ENCODE peak calls at places on chromosome 4, in seven cellular contexts. One of them, this sample, is unnamed. For H3K4me1 and H3K36me3, the result is how much of the 10 kb centered on the place peaks cover.

GRCh38 chr4:124647599-124647998 is 64.9 kb downstream of the ANKRD50 start:
- DNase-seq in ovary: no peak
- DNase-seq in fibroblast of lung: no peak
- DNase-seq in spleen: no peak
- DNase-seq in tibial nerve: no peak
- DNase-seq in CD8-positive, alpha-beta memory T cell: no peak
- DNase-seq in mammary epithelial cell: no peak
- DNase-seq in this sample: no peak

GRCh38 chr4:147780137-147780777 is 48.4 kb downstream of the ARHGAP10 start:
- DNase-seq in CD8-positive, alpha-beta memory T cell: no peak
- DNase-seq in mammary epithelial cell: peak
- DNase-seq in fibroblast of lung: no peak
- DNase-seq in tibial nerve: no peak
- DNase-seq in ovary: no peak
- DNase-seq in spleen: no peak
- DNase-seq in this sample: no peak

GRCh38 chr4:26194764-26195163 is 126.0 kb upstream of the RBPJ start:
- DNase-seq in fibroblast of lung: no peak
- DNase-seq in spleen: no peak
- DNase-seq in ovary: no peak
- DNase-seq in mammary epithelial cell: no peak
- DNase-seq in tibial nerve: no peak
- DNase-seq in CD8-positive, alpha-beta memory T cell: no peak
- DNase-seq in this sample: no peak

GRCh38 chr4:111689214-111689613 is 456.0 kb upstream of the FAM241A start:
- DNase-seq in tibial nerve: no peak
- DNase-seq in spleen: no peak
- DNase-seq in ovary: no peak
- DNase-seq in fibroblast of lung: peak
- DNase-seq in CD8-positive, alpha-beta memory T cell: no peak
- DNase-seq in mammary epithelial cell: no peak
- DNase-seq in this sample: no peak

GRCh38 chr4:114015444-114015899 is 36.0 kb upstream of the ARSJ start:
- DNase-seq in fibroblast of lung: peak
- DNase-seq in ovary: no peak
- DNase-seq in mammary epithelial cell: peak
- DNase-seq in spleen: no peak
- DNase-seq in CD8-positive, alpha-beta memory T cell: no peak
- DNase-seq in tibial nerve: no peak
- DNase-seq in this sample: no peak

GRCh38 chr4:4866124-4866832 is 6.8 kb downstream of the MSX1 start:
- DNase-seq in ovary: no peak
- DNase-seq in fibroblast of lung: no peak
- DNase-seq in CD8-positive, alpha-beta memory T cell: no peak
- DNase-seq in tibial nerve: no peak
- DNase-seq in mammary epithelial cell: no peak
- DNase-seq in spleen: peak
- DNase-seq in this sample: no peak

GRCh38 chr4:740011-740410 is 34.4 kb downstream of the PCGF3 start:
- DNase-seq in CD8-positive, alpha-beta memory T cell: no peak
- DNase-seq in mammary epithelial cell: no peak
- DNase-seq in fibroblast of lung: no peak
- DNase-seq in tibial nerve: no peak
- DNase-seq in ovary: no peak
- DNase-seq in spleen: no peak
- DNase-seq in this sample: no peak

GRCh38 chr4:7281316-7282093 is 89.2 kb downstream of the SORCS2 start:
- DNase-seq in fibroblast of lung: no peak
- DNase-seq in CD8-positive, alpha-beta memory T cell: no peak
- DNase-seq in mammary epithelial cell: no peak
- DNase-seq in ovary: no peak
- DNase-seq in spleen: no peak
- DNase-seq in tibial nerve: no peak
- DNase-seq in this sample: no peak

GRCh38 chr4:52292245-52292644 is 241.1 kb downstream of the SPATA18 start:
- DNase-seq in tibial nerve: no peak
- DNase-seq in fibroblast of lung: no peak
- DNase-seq in CD8-positive, alpha-beta memory T cell: no peak
- DNase-seq in spleen: no peak
- DNase-seq in mammary epithelial cell: no peak
- DNase-seq in ovary: no peak
- DNase-seq in this sample: no peak

GRCh38 chr4:5220028-5220427 is 168.7 kb downstream of the STK32B start:
- DNase-seq in fibroblast of lung: no peak
- DNase-seq in CD8-positive, alpha-beta memory T cell: no peak
- DNase-seq in mammary epithelial cell: peak
- DNase-seq in tibial nerve: no peak
- DNase-seq in ovary: no peak
- DNase-seq in spleen: no peak
- DNase-seq in this sample: no peak

GRCh38 chr4:122960298-122960985 is 38.0 kb upstream of the NUDT6 start:
- DNase-seq in ovary: no peak
- DNase-seq in tibial nerve: no peak
- DNase-seq in spleen: no peak
- DNase-seq in fibroblast of lung: peak
- DNase-seq in mammary epithelial cell: no peak
- DNase-seq in CD8-positive, alpha-beta memory T cell: no peak
- DNase-seq in this sample: no peak

GRCh38 chr4:105998210-105998609 is 102.9 kb downstream of the NPNT start:
- DNase-seq in spleen: no peak
- DNase-seq in mammary epithelial cell: no peak
- DNase-seq in ovary: no peak
- DNase-seq in CD8-positive, alpha-beta memory T cell: no peak
- DNase-seq in fibroblast of lung: no peak
- DNase-seq in tibial nerve: no peak
- DNase-seq in this sample: no peak

GRCh38 chr4:23122666-23123400 is 430.1 kb downstream of the GBA3 start:
- DNase-seq in spleen: no peak
- DNase-seq in fibroblast of lung: no peak
- DNase-seq in mammary epithelial cell: no peak
- DNase-seq in tibial nerve: no peak
- DNase-seq in CD8-positive, alpha-beta memory T cell: no peak
- DNase-seq in ovary: no peak
- DNase-seq in this sample: no peak

GRCh38 chr4:47031713-47032404 is 492 bp downstream of the GABRB1 start:
- DNase-seq in ovary: no peak
- DNase-seq in spleen: no peak
- DNase-seq in fibroblast of lung: no peak
- DNase-seq in mammary epithelial cell: peak
- DNase-seq in CD8-positive, alpha-beta memory T cell: peak
- DNase-seq in tibial nerve: no peak
- DNase-seq in this sample: no peak

GRCh38 chr4:38560340-38560739 is 103.7 kb upstream of the KLF3 start:
- DNase-seq in spleen: no peak
- DNase-seq in ovary: no peak
- DNase-seq in tibial nerve: no peak
- DNase-seq in fibroblast of lung: no peak
- DNase-seq in mammary epithelial cell: no peak
- DNase-seq in CD8-positive, alpha-beta memory T cell: no peak
- DNase-seq in this sample: no peak

GRCh38 chr4:152352645-152353116 is 183.2 kb downstream of the FBXW7 start:
- DNase-seq in tibial nerve: peak
- DNase-seq in ovary: peak
- DNase-seq in fibroblast of lung: peak
- DNase-seq in CD8-positive, alpha-beta memory T cell: peak
- DNase-seq in mammary epithelial cell: peak
- DNase-seq in spleen: peak
- DNase-seq in this sample: no peak

GRCh38 chr4:3802571-3803474 is 36.6 kb downstream of the ADRA2C start:
- DNase-seq in tibial nerve: no peak
- DNase-seq in fibroblast of lung: no peak
- DNase-seq in mammary epithelial cell: no peak
- DNase-seq in spleen: peak
- DNase-seq in CD8-positive, alpha-beta memory T cell: no peak
- DNase-seq in ovary: no peak
- DNase-seq in this sample: no peak

GRCh38 chr4:133865606-133866327 is 335.8 kb downstream of the PABPC4L start:
- DNase-seq in spleen: no peak
- DNase-seq in ovary: no peak
- DNase-seq in fibroblast of lung: peak
- DNase-seq in CD8-positive, alpha-beta memory T cell: no peak
- DNase-seq in mammary epithelial cell: peak
- DNase-seq in tibial nerve: no peak
- DNase-seq in this sample: no peak

GRCh38 chr4:121764702-121765367 is at the start of gene SMIM43:
- DNase-seq in fibroblast of lung: no peak
- DNase-seq in mammary epithelial cell: peak
- DNase-seq in tibial nerve: no peak
- DNase-seq in CD8-positive, alpha-beta memory T cell: no peak
- DNase-seq in spleen: no peak
- DNase-seq in ovary: no peak
- DNase-seq in this sample: no peak

DNA sequence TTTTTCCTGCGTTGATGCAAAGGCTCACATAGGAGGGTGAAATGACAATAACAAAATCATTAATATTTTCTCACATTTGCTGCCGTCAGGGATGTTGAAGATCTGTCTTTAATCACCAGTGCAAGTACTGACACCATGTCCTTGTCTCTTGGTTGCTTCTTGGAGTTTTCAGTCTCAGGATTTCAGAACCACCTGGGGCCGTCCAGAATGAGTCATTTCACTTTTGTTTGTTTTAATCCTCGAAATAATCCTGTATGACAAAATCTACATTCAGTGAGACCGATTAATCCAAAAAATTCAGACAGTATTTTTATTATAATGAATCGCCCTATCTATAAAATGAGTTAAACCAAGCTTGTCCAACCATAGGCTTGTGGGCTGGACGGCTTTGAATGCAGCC is 47.2 kb downstream of the NEIL3 start:
- DNase-seq in CD8-positive, alpha-beta memory T cell: no peak
- DNase-seq in tibial nerve: no peak
- DNase-seq in fibroblast of lung: no peak
- DNase-seq in mammary epithelial cell: peak
- DNase-seq in spleen: no peak
- DNase-seq in ovary: no peak
- DNase-seq in this sample: no peak
- H3K27ac ChIP-seq in CD8-positive, alpha-beta memory T cell: no peak
- H3K27ac ChIP-seq in tibial nerve: no peak
- H3K27ac ChIP-seq in fibroblast of lung: no peak
- H3K27ac ChIP-seq in mammary epithelial cell: no peak
- H3K27ac ChIP-seq in spleen: no peak
- H3K27ac ChIP-seq in ovary: no peak
- H3K27ac ChIP-seq in this sample: no peak

GRCh38 chr4:98608343-98608742 is 50.1 kb downstream of the TSPAN5 start:
- DNase-seq in spleen: no peak
- DNase-seq in mammary epithelial cell: no peak
- DNase-seq in fibroblast of lung: no peak
- DNase-seq in CD8-positive, alpha-beta memory T cell: no peak
- DNase-seq in tibial nerve: no peak
- DNase-seq in ovary: no peak
- DNase-seq in this sample: no peak

GRCh38 chr4:98610926-98611325 is 47.5 kb downstream of the TSPAN5 start:
- DNase-seq in ovary: no peak
- DNase-seq in tibial nerve: no peak
- DNase-seq in fibroblast of lung: no peak
- DNase-seq in CD8-positive, alpha-beta memory T cell: no peak
- DNase-seq in mammary epithelial cell: no peak
- DNase-seq in spleen: no peak
- DNase-seq in this sample: no peak

GRCh38 chr4:98612318-98613250 is 45.8 kb downstream of the TSPAN5 start:
- DNase-seq in ovary: no peak
- DNase-seq in CD8-positive, alpha-beta memory T cell: no peak
- DNase-seq in mammary epithelial cell: no peak
- DNase-seq in fibroblast of lung: no peak
- DNase-seq in tibial nerve: no peak
- DNase-seq in spleen: no peak
- DNase-seq in this sample: no peak

GRCh38 chr4:98611649-98612317 is 46.6 kb downstream of the TSPAN5 start:
- DNase-seq in spleen: no peak
- DNase-seq in fibroblast of lung: no peak
- DNase-seq in tibial nerve: no peak
- DNase-seq in mammary epithelial cell: no peak
- DNase-seq in CD8-positive, alpha-beta memory T cell: no peak
- DNase-seq in ovary: peak
- DNase-seq in this sample: no peak

GRCh38 chr4:98609946-98610345 is 48.5 kb downstream of the TSPAN5 start:
- DNase-seq in mammary epithelial cell: no peak
- DNase-seq in spleen: no peak
- DNase-seq in tibial nerve: no peak
- DNase-seq in CD8-positive, alpha-beta memory T cell: no peak
- DNase-seq in ovary: no peak
- DNase-seq in fibroblast of lung: peak
- DNase-seq in this sample: no peak
- H3K4me1 ChIP-seq in mammary epithelial cell: under half
- H3K4me1 ChIP-seq in spleen: under half
- H3K4me1 ChIP-seq in tibial nerve: under half
- H3K4me1 ChIP-seq in CD8-positive, alpha-beta memory T cell: under half
- H3K4me1 ChIP-seq in ovary: under half
- H3K4me1 ChIP-seq in fibroblast of lung: under half
- H3K4me1 ChIP-seq in this sample: under half

DNA sequence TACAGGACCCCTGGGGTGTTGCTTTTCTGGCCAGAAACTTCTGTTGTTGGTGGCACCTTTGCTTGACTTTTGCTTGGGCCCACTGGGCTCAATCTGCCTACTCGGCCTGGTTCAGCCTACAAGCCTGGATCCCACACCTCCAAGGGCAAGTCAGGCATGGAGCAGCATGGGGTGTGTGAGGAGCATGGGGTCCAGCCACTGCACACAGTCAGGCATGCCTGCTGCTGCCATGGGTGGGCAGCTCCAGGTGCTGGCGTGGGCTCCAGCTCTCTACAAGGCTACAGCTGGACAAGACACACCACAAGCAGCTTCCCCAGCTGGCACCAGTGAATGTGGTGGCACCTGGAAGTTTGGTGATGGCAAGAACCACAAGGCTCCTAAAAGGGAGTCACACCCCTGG is 1683.1 kb upstream of the ADGRL3 start:
- DNase-seq in CD8-positive, alpha-beta memory T cell: no peak
- DNase-seq in fibroblast of lung: no peak
- DNase-seq in tibial nerve: no peak
- DNase-seq in mammary epithelial cell: no peak
- DNase-seq in spleen: no peak
- DNase-seq in ovary: no peak
- DNase-seq in this sample: no peak
- H3K36me3 ChIP-seq in CD8-positive, alpha-beta memory T cell: under half
- H3K36me3 ChIP-seq in fibroblast of lung: under half
- H3K36me3 ChIP-seq in tibial nerve: under half
- H3K36me3 ChIP-seq in mammary epithelial cell: under half
- H3K36me3 ChIP-seq in spleen: under half
- H3K36me3 ChIP-seq in ovary: under half
- H3K36me3 ChIP-seq in this sample: under half

DNA sequence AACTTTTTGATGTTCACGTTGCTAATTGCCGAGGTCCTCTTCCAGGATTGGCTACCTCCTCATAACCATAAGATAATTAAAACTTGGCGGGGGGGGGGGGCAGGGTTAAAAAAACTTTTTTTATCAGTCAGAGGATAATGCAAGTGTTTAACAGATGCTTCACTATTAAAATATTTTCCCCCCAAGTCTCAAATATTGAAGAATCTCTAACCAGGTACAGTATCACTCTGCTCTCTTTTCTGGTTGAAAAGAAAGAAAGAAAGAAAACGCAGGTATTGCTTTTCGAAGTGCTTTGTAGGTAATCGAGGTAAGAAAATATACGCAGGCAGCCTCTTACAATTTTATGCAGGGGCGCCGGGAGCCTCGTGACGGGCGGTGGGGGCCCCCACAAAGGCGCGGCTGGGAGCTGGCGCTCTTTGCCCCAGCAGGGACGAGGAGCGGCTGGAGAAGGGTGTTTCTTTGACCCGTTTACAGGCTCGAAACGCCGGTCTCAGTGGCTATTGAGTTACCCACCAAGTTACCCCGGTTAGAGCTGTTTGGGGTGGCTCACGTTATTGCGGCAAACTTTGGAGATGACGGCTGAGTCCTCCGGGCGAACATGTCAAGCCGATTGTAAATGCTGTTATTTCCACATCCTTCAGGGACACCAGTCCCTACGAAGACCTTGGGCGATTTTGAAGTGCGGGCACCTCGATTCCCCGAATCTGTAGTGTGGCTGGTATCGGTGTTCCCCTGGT is 465 bp upstream of the HAND2 start:
- DNase-seq in ovary: peak
- DNase-seq in CD8-positive, alpha-beta memory T cell: no peak
- DNase-seq in mammary epithelial cell: no peak
- DNase-seq in fibroblast of lung: no peak
- DNase-seq in spleen: no peak
- DNase-seq in tibial nerve: no peak
- DNase-seq in this sample: no peak
- H3K27ac ChIP-seq in ovary: peak
- H3K27ac ChIP-seq in CD8-positive, alpha-beta memory T cell: no peak
- H3K27ac ChIP-seq in mammary epithelial cell: no peak
- H3K27ac ChIP-seq in fibroblast of lung: no peak
- H3K27ac ChIP-seq in spleen: no peak
- H3K27ac ChIP-seq in tibial nerve: no peak
- H3K27ac ChIP-seq in this sample: no peak

This sample was measured in CD8-positive, alpha-beta T cell.